ENCODE peak calls at places on chromosomes 6 and 20, in four cellular contexts. Y is GM12878, C is sigmoid colon, W is transverse colon. I is an unnamed sample.

GRCh38 chr6:136607204-136607931 is 57.1 kb upstream of the MAP7 start:
- DNase-seq in Y (no peak), C (no peak), W (no peak), I (no peak)

GRCh38 chr6:110690106-110690654 is 125.1 kb downstream of the CDK19 start:
- DNase-seq in Y (no peak), C (no peak), W (no peak), I (no peak)

GRCh38 chr6:29633532-29633901 is 534 bp upstream of the GABBR1 start:
- DNase-seq in Y (no peak), C (peak; percentile 66), W (no peak), I (no peak)

GRCh38 chr20:48630342-48631075 is 197.3 kb downstream of the PREX1 start:
- DNase-seq in Y (no peak), C (no peak), W (no peak), I (no peak)

GRCh38 chr6:166853371-166854325 is 102.7 kb downstream of the RNASET2 start:
- DNase-seq in Y (no peak), C (no peak), W (no peak), I (no peak)

GRCh38 chr20:59787186-59787890 is 146.1 kb downstream of the SYCP2 start:
- DNase-seq in Y (no peak), C (no peak), W (no peak), I (peak; percentile 9)

GRCh38 chr6:106081715-106082114 is 4.4 kb upstream of the PRDM1 start:
- DNase-seq in Y (no peak), C (no peak), W (no peak), I (no peak)

GRCh38 chr6:166926748-166927147 is 29.6 kb downstream of the RNASET2 start:
- DNase-seq in Y (no peak), C (no peak), W (no peak), I (no peak)

GRCh38 chr20:6007094-6007528 is 46.7 kb downstream of the LRRN4 start:
- DNase-seq in Y (no peak), C (no peak), W (no peak), I (no peak)

GRCh38 chr6:87103977-87104601 is 9.2 kb upstream of the CGA start:
- DNase-seq in Y (no peak), C (no peak), W (no peak), I (no peak)

GRCh38 chr20:32010096-32010495 is at the start of gene CCM2L:
- DNase-seq in Y (no peak), C (no peak), W (no peak), I (no peak)

GRCh38 chr20:57129303-57129702 is 137.1 kb downstream of the BMP7 start:
- DNase-seq in Y (no peak), C (no peak), W (no peak), I (no peak)

GRCh38 chr20:57131601-57132391 is 134.6 kb downstream of the BMP7 start:
- DNase-seq in Y (no peak), C (no peak), W (no peak), I (no peak)

GRCh38 chr20:57131077-57131476 is 135.4 kb downstream of the BMP7 start:
- DNase-seq in Y (no peak), C (no peak), W (no peak), I (no peak)

GRCh38 chr20:57128051-57128757 is 138.2 kb downstream of the BMP7 start:
- DNase-seq in Y (no peak), C (no peak), W (no peak), I (no peak)

DNA sequence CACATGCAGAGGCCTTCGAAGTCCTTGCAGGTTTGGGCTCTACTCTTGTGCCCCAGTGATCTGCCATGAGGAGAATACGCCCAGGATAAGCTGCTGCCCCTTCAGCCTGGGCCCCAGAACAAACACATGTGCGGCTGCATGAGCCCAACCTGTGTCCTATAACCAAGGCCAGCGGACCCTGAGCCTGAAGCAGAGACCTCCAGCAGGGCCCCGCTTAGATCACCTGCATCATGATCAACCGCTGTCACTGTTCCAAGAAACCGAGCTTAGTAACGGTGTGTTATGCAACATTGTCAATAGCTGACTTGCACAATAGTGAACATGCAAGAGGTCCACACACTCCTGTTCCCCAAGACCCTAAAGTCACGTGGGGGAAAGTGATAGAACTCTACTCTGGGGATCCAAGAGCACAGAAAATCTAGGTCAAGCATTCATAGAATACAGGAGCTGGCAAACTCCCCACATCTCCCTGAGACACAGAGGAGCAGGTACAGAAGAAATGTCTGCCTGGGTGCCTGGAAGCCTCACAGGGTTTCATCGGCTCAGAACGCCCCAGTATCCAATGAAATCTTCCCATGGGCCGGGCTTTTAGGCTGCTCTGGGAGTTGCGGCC is 136.2 kb downstream of the BMP7 start:
- DNase-seq in Y (no peak), C (no peak), W (no peak), I (no peak)
- TF ChIP-seq EP300 in Y (no peak), C (no peak), W (no peak), I (no peak)

DNA sequence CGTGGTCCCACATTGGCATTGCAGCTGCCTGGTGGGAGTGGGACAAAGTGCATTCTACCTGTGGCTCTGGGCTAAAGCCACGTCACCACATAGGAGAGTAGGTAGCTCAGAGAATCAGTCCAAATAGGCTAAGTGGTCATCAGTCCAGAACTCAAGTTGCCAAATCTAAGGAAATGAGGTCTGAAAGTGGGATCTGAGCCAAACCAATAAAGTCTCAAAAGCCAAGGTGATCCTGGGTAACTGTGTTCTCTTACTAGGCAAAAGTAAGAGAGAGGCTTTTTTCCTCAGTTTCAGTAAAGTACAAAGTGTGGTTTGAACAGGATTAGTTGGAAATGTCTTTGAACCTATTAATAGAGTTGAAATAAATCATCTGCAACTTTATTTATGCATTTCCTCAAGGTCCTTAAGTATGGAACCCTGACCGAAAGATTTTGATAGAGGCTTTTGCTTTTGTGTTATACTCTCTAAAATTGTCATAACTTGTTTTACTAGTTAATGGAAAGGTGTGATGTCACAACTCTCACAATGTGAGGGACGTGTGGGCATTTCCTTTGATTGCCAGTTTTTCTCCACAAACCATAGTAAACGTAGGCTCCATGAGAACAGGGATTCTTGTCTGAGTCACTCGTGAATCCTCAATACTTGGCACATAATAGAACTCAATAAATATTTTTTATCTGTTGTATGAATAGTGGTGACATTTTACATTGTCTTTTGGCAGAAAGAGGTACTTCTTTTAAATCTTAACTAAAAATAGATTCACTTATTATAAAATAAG is 68.8 kb upstream of the CNKSR3 start:
- DNase-seq in Y (no peak), C (no peak), W (no peak), I (no peak)
- TF ChIP-seq EP300 in Y (no peak), C (peak; percentile 24), W (no peak), I (no peak)

DNA sequence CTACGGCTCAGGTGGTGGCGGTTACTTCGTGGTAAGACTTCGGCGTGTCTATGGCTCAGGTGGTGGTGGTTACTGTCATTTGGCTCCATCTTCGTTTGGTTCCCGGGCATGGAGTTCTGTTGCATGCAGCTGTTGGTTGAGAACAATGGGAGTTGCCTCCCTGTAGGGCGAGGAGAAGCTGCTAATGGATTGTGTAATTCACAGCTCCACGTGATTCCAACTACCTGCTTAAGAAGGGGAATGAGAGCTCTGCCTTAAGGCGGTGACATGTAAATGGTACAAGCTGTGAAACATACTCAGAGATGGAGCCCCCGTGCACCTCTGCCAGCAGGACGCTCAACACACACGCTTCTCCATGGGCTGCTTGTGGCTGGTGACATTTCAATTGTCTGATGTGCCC is 12.4 kb upstream of the DACT2 start:
- DNase-seq in Y (no peak), C (no peak), W (no peak), I (no peak)
- TF ChIP-seq EP300 in Y (no peak), C (no peak), W (no peak), I (no peak)

GRCh38 chr6:159761873-159762680 is at the start of gene ACAT2:
- DNase-seq in Y (peak; percentile 78), C (peak; percentile 99), W (peak; percentile 96), I (peak; percentile 97)
- TF ChIP-seq EP300 in Y (no peak), C (no peak), W (no peak), I (no peak)

GRCh38 chr6:36985963-36986703 is at the start of gene MTCH1:
- DNase-seq in Y (peak; percentile 43), C (peak; percentile 97), W (peak; percentile 90), I (peak; percentile 92)
- TF ChIP-seq EP300 in Y (no peak), C (no peak), W (no peak), I (no peak)

DNA sequence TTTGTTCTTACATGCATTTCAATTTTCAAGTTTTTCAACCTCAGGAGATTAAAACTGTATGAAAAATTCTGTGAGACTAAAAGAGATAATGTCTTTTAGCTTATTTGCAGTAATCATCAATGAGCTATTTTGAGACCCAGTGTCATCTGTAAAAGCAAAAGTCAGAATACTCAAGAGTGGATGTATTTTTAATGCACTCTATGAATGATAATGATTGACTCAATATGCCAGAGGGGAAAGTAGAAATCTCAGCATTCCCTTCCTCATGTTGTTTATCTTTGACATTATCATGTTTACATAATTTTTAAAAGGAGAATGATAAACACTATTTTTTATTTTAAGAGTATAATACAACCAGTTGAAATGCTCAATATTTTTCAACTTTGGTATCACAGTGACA is 162.1 kb downstream of the MMUT start:
- DNase-seq in Y (no peak), C (no peak), W (no peak), I (no peak)
- TF ChIP-seq EP300 in Y (no peak), C (no peak), W (no peak), I (no peak)

I was measured in stomach.